ENCODE peak calls at places on chromosomes 13 and 19, in five cellular contexts. L is heart left ventricle, P is Calu3, H is astrocyte of the spinal cord, A is cardiac muscle cell. R is an unnamed sample.

GRCh38 chr19:1181606-1182005 is 7.5 kb upstream of the SBNO2 start:
- DNase-seq in L (no peak), P (peak), H (no peak), A (no peak), R (no peak)

GRCh38 chr13:109803822-109804221 is 17.4 kb upstream of the IRS2 start:
- DNase-seq in L (no peak), P (no peak), H (no peak), A (no peak), R (no peak)

GRCh38 chr19:10193666-10194499 is 870 bp downstream of the DNMT1 start:
- DNase-seq in L (no peak), P (no peak), H (peak), A (no peak), R (no peak)

GRCh38 chr13:94711561-94712286 is 621 bp downstream of the SOX21 start:
- DNase-seq in L (no peak), P (peak), H (peak), A (no peak), R (no peak)

GRCh38 chr19:4374451-4375163 is 25.7 kb downstream of the SH3GL1 start:
- DNase-seq in L (no peak), P (peak), H (peak), A (no peak), R (peak)

GRCh38 chr13:50409186-50409585 is 393.9 kb downstream of the KCNRG start:
- DNase-seq in L (no peak), P (no peak), H (no peak), A (no peak), R (no peak)

GRCh38 chr13:33168326-33168960 is 117.1 kb downstream of the STARD13 start:
- DNase-seq in L (no peak), P (no peak), H (peak), A (no peak), R (no peak)

GRCh38 chr13:70014337-70014736 is 93.3 kb upstream of the ATXN8OS start:
- DNase-seq in L (no peak), P (no peak), H (no peak), A (no peak), R (no peak)

GRCh38 chr19:46979770-46980105 is 39.9 kb upstream of the NPAS1 start:
- DNase-seq in L (no peak), P (no peak), H (no peak), A (no peak), R (no peak)

GRCh38 chr13:33242984-33243617 is 42.5 kb downstream of the STARD13 start:
- DNase-seq in L (no peak), P (no peak), H (no peak), A (no peak), R (no peak)

DNA sequence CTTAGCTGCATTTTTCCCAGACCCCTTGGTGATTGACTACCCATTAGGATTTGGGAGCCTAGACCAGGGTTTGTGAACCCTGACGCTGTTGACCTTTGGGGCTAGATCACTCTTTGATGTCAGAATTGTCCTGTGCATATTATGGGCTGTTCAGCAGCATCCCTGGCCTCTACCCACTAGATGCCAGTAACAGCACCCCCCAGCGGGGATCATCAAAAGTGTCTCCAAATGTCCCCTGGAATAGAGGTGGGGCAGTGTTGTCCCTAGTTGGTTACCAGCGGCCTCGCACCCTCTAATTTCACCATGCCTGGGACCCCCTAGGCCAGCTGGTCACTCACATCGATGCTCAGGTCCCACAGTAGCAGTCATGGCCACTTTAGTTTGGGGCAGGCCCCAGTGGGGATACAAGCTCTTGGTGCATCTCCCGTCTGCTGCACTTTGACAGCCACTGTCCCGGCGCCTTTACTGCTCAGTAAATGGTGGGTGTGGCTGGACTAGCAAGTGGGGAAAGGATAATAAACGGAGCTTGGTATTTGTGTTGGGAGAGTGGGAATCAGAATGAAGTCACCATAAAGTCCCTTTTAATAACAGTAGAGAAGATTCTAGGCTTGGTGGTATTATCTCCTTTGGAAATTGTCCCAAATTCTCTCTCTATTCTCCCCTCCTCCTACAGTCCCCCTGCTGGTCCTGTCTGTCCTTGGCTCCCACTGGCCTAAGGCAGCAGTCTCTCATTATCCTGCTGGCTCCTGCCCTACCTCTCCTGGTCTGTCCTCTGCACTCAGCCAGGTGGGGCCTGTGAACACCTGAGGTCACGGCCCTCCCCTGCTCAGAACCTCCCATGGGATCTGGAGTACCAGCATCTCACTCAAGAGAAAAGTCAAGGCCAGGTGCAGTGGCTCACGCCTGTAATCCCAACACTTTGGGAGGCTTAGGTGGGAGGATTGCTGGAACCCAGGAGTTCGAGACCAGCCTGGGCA is 80.6 kb downstream of the SIPA1L3 start:
- DNase-seq in L (no peak), P (no peak), H (no peak), A (no peak), R (no peak)
- TF ChIP-seq CTCF in L (no peak), P (peak), H (peak), A (peak), R (no peak)

GRCh38 chr19:2736550-2737190 is 3.1 kb downstream of the SLC39A3 start:
- DNase-seq in L (no peak), P (no peak), H (no peak), A (no peak), R (no peak)
- TF ChIP-seq CTCF in L (no peak), P (no peak), H (no peak), A (no peak), R (no peak)

GRCh38 chr19:17997969-17998826 is 9.8 kb upstream of the ARRDC2 start:
- DNase-seq in L (no peak), P (peak), H (no peak), A (no peak), R (no peak)
- TF ChIP-seq CTCF in L (peak), P (no peak), H (peak), A (no peak), R (no peak)

GRCh38 chr13:30837227-30838159 is 68.6 kb upstream of the MEDAG start:
- DNase-seq in L (no peak), P (no peak), H (no peak), A (no peak), R (no peak)
- TF ChIP-seq CTCF in L (no peak), P (no peak), H (no peak), A (no peak), R (no peak)

GRCh38 chr13:98866882-98867281 is 111.0 kb downstream of the DOCK9 start:
- DNase-seq in L (no peak), P (no peak), H (no peak), A (no peak), R (no peak)
- TF ChIP-seq CTCF in L (no peak), P (no peak), H (peak), A (no peak), R (no peak)

DNA sequence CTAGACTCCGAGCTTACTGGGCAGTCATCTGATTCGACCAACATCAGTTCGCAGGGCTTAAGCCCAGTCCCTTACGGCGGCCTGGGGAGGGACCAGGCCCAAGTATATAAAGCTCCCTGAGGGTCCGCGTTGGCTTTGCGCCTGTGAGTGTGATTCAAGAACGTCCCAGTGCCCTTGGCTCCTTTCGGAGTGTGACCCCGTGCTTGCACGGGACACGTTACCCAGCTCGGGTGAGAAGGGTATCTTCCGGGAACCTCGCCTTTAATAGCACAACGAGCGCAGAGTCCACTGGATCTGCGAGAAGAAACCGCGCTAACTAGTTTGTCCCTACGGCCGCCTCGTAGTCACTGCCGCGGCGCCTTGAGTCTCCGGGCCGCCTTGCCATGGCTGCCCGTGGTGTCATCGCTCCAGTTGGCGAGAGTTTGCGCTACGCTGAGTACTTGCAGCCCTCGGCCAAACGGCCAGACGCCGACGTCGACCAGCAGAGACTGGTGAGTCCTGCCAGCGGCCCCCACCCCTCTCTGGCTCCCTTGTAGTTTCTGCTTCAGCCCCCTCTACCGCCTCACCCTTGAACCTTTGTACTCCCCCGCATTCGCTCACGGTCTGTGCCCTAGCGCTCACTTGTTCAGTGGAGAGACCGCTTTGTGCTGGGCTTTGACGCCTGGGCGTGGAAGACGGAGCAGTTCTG is at the start of gene DNAJC15:
- DNase-seq in L (peak), P (peak), H (peak), A (no peak), R (peak)
- TF ChIP-seq CTCF in L (no peak), P (no peak), H (peak), A (peak), R (no peak)

DNA sequence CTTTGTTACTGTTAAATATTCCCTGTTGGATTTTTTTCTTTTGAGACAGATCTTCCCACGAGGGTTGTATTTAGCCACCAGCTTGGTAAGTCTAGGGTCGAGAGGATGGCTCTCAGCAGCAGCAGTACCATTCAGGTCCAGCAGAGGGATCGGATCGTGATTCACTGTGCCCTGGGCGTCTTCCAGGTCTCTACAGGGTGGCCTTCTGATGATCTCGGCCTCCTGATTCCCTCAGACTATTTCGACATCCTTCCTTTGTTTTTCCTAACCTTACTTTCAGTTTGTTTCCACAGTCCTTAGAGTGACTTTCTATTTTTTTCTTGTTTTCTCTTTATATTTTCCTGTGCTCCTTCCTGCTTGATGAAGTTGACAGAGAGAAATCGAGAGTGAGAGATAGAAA is 1436.9 kb downstream of the UQCRFS1 start:
- DNase-seq in L (no peak), P (no peak), H (peak), A (no peak), R (no peak)
- TF ChIP-seq CTCF in L (no peak), P (peak), H (peak), A (peak), R (no peak)

GRCh38 chr13:30982506-30982905 is 50.0 kb downstream of the TEX26 start:
- DNase-seq in L (no peak), P (no peak), H (no peak), A (no peak), R (no peak)

GRCh38 chr13:30976041-30976440 is 43.6 kb downstream of the TEX26 start:
- DNase-seq in L (no peak), P (no peak), H (peak), A (no peak), R (no peak)

GRCh38 chr13:30982911-30983310 is 50.5 kb downstream of the TEX26 start:
- DNase-seq in L (no peak), P (no peak), H (no peak), A (no peak), R (no peak)

GRCh38 chr13:30983431-30983830 is 51.0 kb downstream of the TEX26 start:
- DNase-seq in L (no peak), P (no peak), H (no peak), A (no peak), R (no peak)

DNA sequence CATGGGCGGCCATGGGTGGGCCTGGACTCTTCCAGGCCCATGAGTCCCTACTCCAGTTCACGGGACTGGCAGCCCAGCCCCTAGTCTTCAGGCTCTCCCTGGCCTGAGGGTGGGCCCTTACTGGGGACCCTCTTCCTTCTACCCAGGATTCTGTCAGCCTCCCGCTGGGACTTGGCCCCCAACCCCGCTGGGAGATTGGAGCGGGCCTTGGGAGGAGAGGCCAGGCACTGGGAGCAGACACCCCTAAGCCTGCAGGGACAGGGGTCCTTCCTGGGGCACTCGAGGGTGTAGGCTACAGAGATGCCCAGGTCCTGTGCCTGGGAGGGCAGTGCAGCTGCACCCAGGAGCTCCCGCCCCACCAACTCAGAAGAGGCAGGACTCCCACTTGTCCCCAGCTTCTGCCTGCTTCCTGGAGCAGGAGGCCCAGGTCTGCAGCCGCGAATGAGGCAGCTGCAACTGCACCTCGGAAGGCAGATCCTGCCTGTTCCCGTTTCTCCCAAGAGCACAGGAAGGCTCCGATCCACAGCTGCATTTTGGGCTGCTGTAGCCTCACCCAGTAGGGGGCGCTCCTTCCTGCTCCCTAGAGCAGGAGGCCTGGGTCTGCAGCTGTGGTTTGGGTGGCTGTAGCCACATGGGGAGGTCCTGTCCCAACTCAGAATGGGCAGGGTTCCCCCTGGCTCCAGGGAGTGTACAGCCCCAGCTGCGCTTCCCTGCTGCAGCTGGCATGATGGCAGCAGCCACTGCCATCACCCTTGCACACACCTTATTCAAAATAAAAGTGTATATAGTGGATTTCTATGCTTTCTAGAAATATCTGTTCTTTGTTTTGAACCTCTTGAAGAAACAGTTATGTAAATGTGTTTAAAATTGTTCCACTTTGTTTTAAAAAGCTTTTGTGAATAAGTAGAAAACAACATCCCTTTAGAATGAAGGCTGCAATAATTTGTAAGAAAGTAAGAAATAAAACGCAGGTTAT is 46.8 kb downstream of the TEX26 start:
- DNase-seq in L (no peak), P (peak), H (no peak), A (peak), R (no peak)
- TF ChIP-seq CTCF in L (peak), P (peak), H (peak), A (peak), R (no peak)

R was measured in gastrocnemius medialis.